ENCODE peak calls at places on chromosome 10, in four cellular contexts. Y is A549, Z is K562, R is HepG2. Q is an unnamed sample.

GRCh38 chr10:96441126-96441905 is 72.4 kb downstream of the TLL2 start:
- DNase-seq in Y (no peak), Z (no peak), R (no peak), Q (no peak)

GRCh38 chr10:71740069-71740468 is 20.5 kb upstream of the C10orf105 start:
- DNase-seq in Y (no peak), Z (no peak), R (no peak), Q (peak)

GRCh38 chr10:77105756-77106155 is 531.9 kb downstream of the KCNMA1 start:
- DNase-seq in Y (no peak), Z (no peak), R (no peak), Q (peak)

GRCh38 chr10:62264702-62265436 is 3.8 kb downstream of the RTKN2 start:
- DNase-seq in Y (peak), Z (peak), R (peak), Q (peak)

GRCh38 chr10:83801983-83802382 is 337.3 kb upstream of the GHITM start:
- DNase-seq in Y (no peak), Z (no peak), R (no peak), Q (no peak)

GRCh38 chr10:104350146-104350635 is 3.4 kb upstream of the CFAP58 start:
- DNase-seq in Y (peak), Z (no peak), R (peak), Q (peak)

GRCh38 chr10:641149-642010 is 48.1 kb downstream of the DIP2C start:
- DNase-seq in Y (no peak), Z (no peak), R (no peak), Q (no peak)

GRCh38 chr10:88361995-88362540 is 221.1 kb downstream of the RNLS start:
- DNase-seq in Y (no peak), Z (no peak), R (no peak), Q (no peak)

GRCh38 chr10:70053212-70053895 is 708 bp downstream of the MACROH2A2 start:
- DNase-seq in Y (peak), Z (no peak), R (no peak), Q (no peak)

GRCh38 chr10:70052462-70053211 is at the start of gene MACROH2A2:
- DNase-seq in Y (peak), Z (no peak), R (peak), Q (peak)

GRCh38 chr10:70053896-70054641 is 1.4 kb downstream of the MACROH2A2 start:
- DNase-seq in Y (peak), Z (no peak), R (peak), Q (no peak)

GRCh38 chr10:70055550-70055949 is 2.9 kb downstream of the MACROH2A2 start:
- DNase-seq in Y (no peak), Z (no peak), R (no peak), Q (peak)

GRCh38 chr10:70054902-70055301 is 2.3 kb downstream of the MACROH2A2 start:
- DNase-seq in Y (no peak), Z (no peak), R (no peak), Q (no peak)
- TF ChIP-seq MAZ in Y (no peak), Z (no peak), R (no peak), Q (no peak)

GRCh38 chr10:44925811-44926760 is 14.9 kb downstream of the TMEM72 start:
- DNase-seq in Y (no peak), Z (no peak), R (no peak), Q (no peak)
- TF ChIP-seq MAZ in Y (no peak), Z (no peak), R (no peak), Q (no peak)

GRCh38 chr10:6163364-6164270 is 39.1 kb upstream of the PFKFB3 start:
- DNase-seq in Y (peak), Z (peak), R (no peak), Q (peak)
- TF ChIP-seq MAZ in Y (no peak), Z (peak), R (no peak), Q (peak)

DNA sequence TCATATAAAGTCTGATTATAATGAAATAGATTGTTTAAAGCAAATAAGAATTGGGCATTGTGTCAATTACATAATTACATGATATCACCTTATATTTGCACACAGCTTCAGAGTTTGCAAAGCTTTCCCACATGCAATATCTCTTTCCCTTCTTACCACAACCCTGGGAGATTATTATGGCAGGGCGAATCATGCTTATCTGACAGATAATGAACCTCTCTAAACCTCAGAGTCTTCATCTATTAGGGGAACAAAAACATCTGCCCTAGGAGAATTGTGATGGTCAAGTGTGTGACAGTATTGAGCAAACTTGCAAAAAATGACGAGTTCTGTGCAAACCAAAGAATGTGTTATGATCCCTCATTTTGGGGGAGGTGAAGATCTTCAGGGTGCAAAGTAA is 90.0 kb downstream of the MYOF start:
- DNase-seq in Y (no peak), Z (no peak), R (no peak), Q (peak)
- TF ChIP-seq MAZ in Y (no peak), Z (no peak), R (no peak), Q (no peak)

GRCh38 chr10:46293228-46293627 is 6.4 kb downstream of the ANTXRL start:
- DNase-seq in Y (no peak), Z (no peak), R (no peak), Q (no peak)
- TF ChIP-seq MAZ in Y (no peak), Z (no peak), R (no peak), Q (no peak)